ENCODE peak calls at places on chromosomes 5 and 9, in seven cellular contexts. O is ovary, P is neural progenitor cell, I is lung, M is spleen, S is psoas muscle, W is gastrocnemius medialis. T is an unnamed sample.

GRCh38 chr5:173302546-173303155 is 25.6 kb downstream of the STC2 start:
- DNase-seq in S (no peak), O (no peak), P (peak; percentile 37), I (no peak), W (no peak), M (no peak), T (no peak)

GRCh38 chr5:135149956-135150723 is 116.1 kb upstream of the PITX1 start:
- DNase-seq in O (no peak), I (no peak), S (no peak), W (no peak), M (no peak), P (peak; percentile 86), T (peak; percentile 59)

GRCh38 chr5:156778139-156778696 is 71.9 kb upstream of the PPP1R2B start:
- DNase-seq in S (no peak), O (no peak), M (no peak), I (no peak), W (no peak), P (no peak), T (no peak)

GRCh38 chr5:83776437-83777031 is 55.9 kb upstream of the HAPLN1 start:
- DNase-seq in O (no peak), S (no peak), M (no peak), I (no peak), W (no peak), P (no peak), T (no peak)

GRCh38 chr5:95081500-95082355 is 203.2 kb downstream of the MCTP1 start:
- DNase-seq in O (no peak), S (peak; percentile 50), M (peak; percentile 84), W (peak; percentile 11), I (peak; percentile 52), P (peak; percentile 21), T (no peak)

GRCh38 chr5:118597448-118597847 is 390.9 kb downstream of the DTWD2 start:
- DNase-seq in W (no peak), P (no peak), M (no peak), I (no peak), S (no peak), O (no peak), T (no peak)

GRCh38 chr9:4886698-4887097 is 94.0 kb downstream of the RCL1 start:
- DNase-seq in S (no peak), W (no peak), I (no peak), M (no peak), O (no peak), P (peak; percentile 73), T (no peak)

GRCh38 chr5:77563475-77563874 is 71.4 kb upstream of the WDR41 start:
- DNase-seq in M (no peak), O (no peak), S (no peak), W (no peak), P (no peak), I (no peak), T (no peak)

GRCh38 chr9:11142965-11143738 is 530.4 kb upstream of the PTPRD start:
- DNase-seq in P (no peak), W (no peak), M (no peak), S (no peak), O (no peak), I (no peak), T (no peak)

GRCh38 chr5:142671801-142672200 is 14.1 kb downstream of the FGF1 start:
- DNase-seq in O (no peak), S (no peak), M (no peak), P (no peak), W (no peak), I (no peak), T (no peak)

GRCh38 chr9:111037744-111038335 is 430 bp downstream of the LPAR1 start:
- DNase-seq in I (no peak), M (peak; percentile 83), S (peak; percentile 59), P (peak; percentile 92), O (peak; percentile 62), W (no peak), T (peak; percentile 64)

GRCh38 chr9:127493592-127494303 is 42.4 kb downstream of the LRSAM1 start:
- DNase-seq in M (no peak), P (no peak), O (no peak), I (no peak), S (no peak), W (no peak), T (no peak)

GRCh38 chr9:88358743-88359142 is 29.5 kb upstream of the SPIN1 start:
- DNase-seq in I (no peak), S (no peak), M (no peak), W (no peak), O (no peak), P (no peak), T (no peak)
- H3K9me3 ChIP-seq in I (no peaks in the 10 kb centered on the region), S (no peaks in the 10 kb centered on the region), M (peaks cover 19% of the 10 kb centered on the region), W (no peaks in the 10 kb centered on the region), O (no peaks in the 10 kb centered on the region), P (no peaks in the 10 kb centered on the region), T (peaks cover 4% of the 10 kb centered on the region)

GRCh38 chr5:75260708-75261107 is 24.0 kb upstream of the ANKRD31 start:
- DNase-seq in O (no peak), M (no peak), I (no peak), W (no peak), S (no peak), P (no peak), T (no peak)

GRCh38 chr5:75262278-75262677 is 25.6 kb upstream of the ANKRD31 start:
- DNase-seq in I (no peak), P (no peak), S (no peak), O (no peak), M (no peak), W (no peak), T (no peak)

DNA sequence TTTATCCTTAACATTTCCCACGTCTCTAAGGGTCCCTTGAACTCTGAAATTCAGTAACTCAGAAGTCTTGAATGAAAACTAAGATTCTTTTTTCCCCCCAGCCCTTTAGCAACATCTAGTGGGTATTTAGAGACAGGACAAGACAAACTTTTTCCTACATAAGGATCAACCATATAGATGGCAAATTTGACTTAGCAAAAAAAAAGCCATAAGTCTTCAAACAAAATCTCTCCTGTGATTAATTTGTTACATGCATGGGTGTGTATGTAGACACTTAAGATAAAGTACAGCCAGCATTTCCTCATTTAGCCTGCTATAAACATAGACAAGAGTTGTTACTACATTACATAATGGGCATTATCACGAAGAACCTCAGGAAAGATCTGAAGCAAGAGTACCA is 29.1 kb upstream of the ANKRD31 start:
- DNase-seq in S (no peak), M (no peak), I (no peak), W (no peak), O (no peak), P (peak; percentile 35), T (no peak)
- H3K4me3 ChIP-seq in S (no peak overlapping the region), M (no peak overlapping the region), I (no peak overlapping the region), W (no peak overlapping the region), O (no peak overlapping the region), P (no peak overlapping the region), T (no peak overlapping the region)

GRCh38 chr5:32342656-32343055 is 29.9 kb upstream of the MTMR12 start:
- DNase-seq in M (no peak), W (no peak), P (no peak), I (no peak), O (no peak), S (no peak), T (no peak)

GRCh38 chr5:32339878-32340277 is 27.1 kb upstream of the MTMR12 start:
- DNase-seq in P (no peak), O (no peak), W (no peak), I (no peak), M (no peak), S (no peak), T (no peak)

GRCh38 chr5:32343058-32343672 is 30.4 kb upstream of the MTMR12 start:
- DNase-seq in O (no peak), W (no peak), I (no peak), M (no peak), P (no peak), S (no peak), T (no peak)

GRCh38 chr5:32339198-32339597 is 26.5 kb upstream of the MTMR12 start:
- DNase-seq in M (no peak), S (no peak), O (no peak), P (peak; percentile 60), W (no peak), I (no peak), T (no peak)
- H3K9me3 ChIP-seq in M (peaks cover 46% of the 10 kb centered on the region), S (peaks cover 17% of the 10 kb centered on the region), O (no peaks in the 10 kb centered on the region), P (peaks cover 26% of the 10 kb centered on the region), W (no peaks in the 10 kb centered on the region), I (peaks cover 6% of the 10 kb centered on the region), T (peaks cover 8% of the 10 kb centered on the region)

GRCh38 chr5:85452322-85453025 is 1067.8 kb upstream of the EDIL3 start:
- DNase-seq in S (no peak), I (no peak), P (no peak), W (no peak), O (no peak), M (no peak), T (no peak)
- H3K4me3 ChIP-seq in S (no peak overlapping the region), I (no peak overlapping the region), P (no peak overlapping the region), W (no peak overlapping the region), O (no peak overlapping the region), M (no peak overlapping the region), T (no peak overlapping the region)

DNA sequence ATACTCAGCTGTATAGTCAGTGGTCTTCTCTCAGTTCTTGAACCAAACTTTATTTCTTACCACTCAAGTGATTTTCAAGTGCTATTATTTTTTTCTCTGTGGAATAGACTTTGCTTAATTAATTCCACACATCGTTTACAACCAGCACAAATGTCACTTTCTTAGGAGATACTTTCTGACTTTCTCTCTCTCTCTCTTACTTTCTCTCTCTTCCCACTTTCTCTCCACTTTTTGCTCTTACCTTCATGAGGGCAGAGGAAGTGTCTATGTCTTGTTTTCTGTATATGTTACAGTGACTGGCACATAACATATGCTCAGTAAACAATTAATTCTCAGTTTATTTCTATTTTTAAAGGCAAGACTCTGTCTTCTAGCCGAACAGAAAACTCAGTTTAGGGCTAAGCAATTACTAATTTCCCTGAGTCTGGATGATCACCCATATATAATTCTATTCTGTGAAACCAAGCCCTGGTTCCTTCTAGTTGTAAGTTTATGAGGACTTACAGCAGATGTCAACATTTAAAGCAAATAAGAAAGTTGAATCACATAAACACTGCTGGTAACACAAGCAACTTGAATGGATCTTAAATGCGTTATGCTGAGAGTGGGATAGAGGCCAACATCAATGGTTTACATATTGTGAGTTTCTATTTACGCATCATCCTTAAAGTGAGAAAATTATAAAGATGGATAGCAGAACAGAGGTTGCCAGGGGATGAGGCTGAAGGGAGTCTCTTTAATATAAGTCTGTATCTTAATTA is 791.4 kb downstream of the MTRR start:
- DNase-seq in I (no peak), O (no peak), W (no peak), S (no peak), P (no peak), M (no peak), T (no peak)
- H3K9me3 ChIP-seq in I (no peaks in the 10 kb centered on the region), O (no peaks in the 10 kb centered on the region), W (no peaks in the 10 kb centered on the region), S (no peaks in the 10 kb centered on the region), P (no peaks in the 10 kb centered on the region), M (no peaks in the 10 kb centered on the region), T (no peaks in the 10 kb centered on the region)

GRCh38 chr5:151427258-151427657 is 20.1 kb upstream of the SLC36A1 start:
- DNase-seq in I (no peak), P (no peak), W (no peak), O (no peak), M (no peak), S (no peak), T (no peak)

GRCh38 chr5:151434570-151435237 is 12.7 kb upstream of the SLC36A1 start:
- DNase-seq in O (no peak), I (no peak), P (no peak), W (peak; percentile 68), S (no peak), M (no peak), T (no peak)

GRCh38 chr5:151430731-151431130 is 16.7 kb upstream of the SLC36A1 start:
- DNase-seq in W (no peak), P (no peak), I (no peak), O (no peak), M (no peak), S (no peak), T (no peak)

GRCh38 chr5:151432210-151432609 is 15.2 kb upstream of the SLC36A1 start:
- DNase-seq in W (no peak), O (no peak), M (no peak), I (no peak), S (no peak), P (no peak), T (no peak)
- H3K4me3 ChIP-seq in W (no peak overlapping the region), O (no peak overlapping the region), M (no peak overlapping the region), I (no peak overlapping the region), S (peak overlapping the region; percentile 47), P (no peak overlapping the region), T (no peak overlapping the region)